ENCODE peak calls at places on chromosome 16, in eight cellular contexts. I, Q, V, K, S, C, O and B are unnamed samples.

GRCh38 chr16:86375841-86376240 is 134.5 kb upstream of the FOXF1 start:
- DNase-seq in I (no peak), V (no peak), O (no peak), S (no peak), Q (no peak), C (no peak), K (no peak), B (no peak)

GRCh38 chr16:79184464-79184863 is 416.1 kb downstream of the MAF start:
- DNase-seq in K (no peak), I (no peak), O (no peak), S (no peak), C (no peak), V (no peak), Q (no peak), B (no peak)

GRCh38 chr16:68356249-68356918 is 45.6 kb downstream of the PRMT7 start:
- DNase-seq in Q (no peak), C (no peak), O (peak), S (peak), K (peak), I (no peak), V (no peak), B (no peak)

GRCh38 chr16:22313141-22313781 is 16.1 kb downstream of the POLR3E start:
- DNase-seq in O (no peak), Q (no peak), I (no peak), S (no peak), C (no peak), K (no peak), V (no peak), B (peak)

GRCh38 chr16:83513006-83513755 is 294.6 kb upstream of the HSBP1 start:
- DNase-seq in C (peak), K (no peak), S (no peak), I (no peak), O (no peak), Q (no peak), V (no peak), B (no peak)

GRCh38 chr16:24075929-24076716 is 180.0 kb upstream of the CACNG3 start:
- DNase-seq in I (no peak), Q (no peak), S (no peak), V (no peak), O (no peak), K (no peak), C (no peak), B (no peak)

GRCh38 chr16:30850246-30850645 is 43.6 kb downstream of the BCL7C start:
- DNase-seq in Q (no peak), O (no peak), S (no peak), V (no peak), I (no peak), C (no peak), K (no peak), B (no peak)

GRCh38 chr16:19119564-19119963 is 5.8 kb downstream of the ITPRIPL2 start:
- DNase-seq in S (no peak), C (peak), V (no peak), K (no peak), O (no peak), Q (no peak), I (no peak), B (no peak)

GRCh38 chr16:9053006-9053601 is 38.3 kb upstream of the HAPSTR1 start:
- DNase-seq in C (peak), S (peak), V (peak), I (peak), Q (peak), K (no peak), O (no peak), B (no peak)

GRCh38 chr16:68732741-68733399 is 4.2 kb upstream of the CDH1 start:
- DNase-seq in C (no peak), S (no peak), V (no peak), O (no peak), Q (no peak), I (no peak), K (no peak), B (no peak)

GRCh38 chr16:85557976-85558589 is 55.0 kb upstream of the GSE1 start:
- DNase-seq in K (peak), S (no peak), C (no peak), I (no peak), V (no peak), Q (no peak), O (peak), B (no peak)

GRCh38 chr16:14418795-14419225 is 211.2 kb downstream of the PARN start:
- DNase-seq in I (peak), V (no peak), K (no peak), Q (peak), S (no peak), O (no peak), C (no peak), B (peak)

GRCh38 chr16:71920658-71921057 is 25.3 kb downstream of the IST1 start:
- DNase-seq in I (no peak), S (no peak), Q (no peak), C (no peak), O (no peak), V (no peak), K (no peak), B (no peak)

GRCh38 chr16:88941933-88942909 is 34.8 kb downstream of the CBFA2T3 start:
- DNase-seq in S (peak), C (no peak), V (peak), I (peak), Q (no peak), O (no peak), K (peak), B (no peak)

GRCh38 chr16:55209626-55210025 is 114.4 kb upstream of the IRX6 start:
- DNase-seq in Q (no peak), C (no peak), V (no peak), O (no peak), K (no peak), I (no peak), S (no peak), B (no peak)

GRCh38 chr16:83392743-83393142 is 415.0 kb upstream of the HSBP1 start:
- DNase-seq in V (no peak), S (peak), I (no peak), O (no peak), K (no peak), Q (no peak), C (no peak), B (peak)

GRCh38 chr16:31718998-31719397 is 154.6 kb upstream of the ZNF267 start:
- DNase-seq in Q (no peak), C (no peak), O (no peak), I (no peak), V (no peak), K (no peak), S (no peak), B (no peak)

GRCh38 chr16:79400462-79401149 is 199.9 kb downstream of the MAF start:
- DNase-seq in I (no peak), Q (no peak), O (peak), S (no peak), C (no peak), V (no peak), K (no peak), B (no peak)

GRCh38 chr16:30054959-30055553 is 10.5 kb upstream of the ALDOA start:
- DNase-seq in O (peak), K (no peak), Q (no peak), I (no peak), S (no peak), C (no peak), V (no peak), B (no peak)

GRCh38 chr16:68764866-68765265 is 27.8 kb downstream of the CDH1 start:
- DNase-seq in Q (no peak), I (no peak), V (no peak), S (no peak), O (no peak), C (no peak), K (no peak), B (no peak)

GRCh38 chr16:58027341-58028167 is 2.0 kb downstream of the MMP15 start:
- DNase-seq in I (peak), C (no peak), O (peak), K (no peak), Q (no peak), S (no peak), V (peak), B (no peak)

GRCh38 chr16:58025351-58026138 is at the start of gene MMP15:
- DNase-seq in I (peak), K (peak), C (peak), Q (peak), S (peak), O (peak), V (peak), B (no peak)

GRCh38 chr16:58026139-58026704 is 668 bp downstream of the MMP15 start:
- DNase-seq in C (peak), K (no peak), Q (peak), O (peak), I (peak), V (peak), S (no peak), B (no peak)

GRCh38 chr16:58028168-58028455 is 2.6 kb downstream of the MMP15 start:
- DNase-seq in Q (no peak), I (no peak), S (no peak), O (no peak), V (no peak), C (no peak), K (no peak), B (no peak)

GRCh38 chr16:58026705-58027340 is 1.3 kb downstream of the MMP15 start:
- DNase-seq in V (no peak), S (no peak), K (no peak), Q (no peak), C (no peak), I (peak), O (peak), B (no peak)
- H3K4me3 ChIP-seq in V (peak), S (peak), K (peak), Q (peak), C (peak), I (peak), O (peak), B (peak)

GRCh38 chr16:80802902-80803301 is 1.5 kb downstream of the CDYL2 start:
- DNase-seq in O (no peak), C (no peak), V (no peak), K (no peak), S (no peak), Q (no peak), I (no peak), B (no peak)
- H3K4me3 ChIP-seq in O (no peak), C (peak), V (no peak), K (no peak), S (no peak), Q (no peak), I (peak), B (peak)

DNA sequence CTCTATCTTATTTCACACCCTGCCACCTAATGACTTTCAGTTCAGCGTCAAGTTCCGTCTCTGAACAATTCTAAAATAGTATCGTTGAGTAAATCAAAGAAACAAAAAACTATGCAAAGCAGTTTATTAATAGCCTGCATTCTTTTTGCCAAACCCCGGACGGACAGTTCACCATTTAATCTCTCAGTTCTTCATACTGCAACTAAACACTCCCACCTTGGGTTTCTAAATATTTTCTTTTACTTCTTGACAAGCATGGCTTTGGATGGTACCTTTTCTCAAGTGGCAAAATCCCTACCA is 1.2 kb downstream of the MYH11 start:
- DNase-seq in S (no peak), V (no peak), I (no peak), C (no peak), Q (no peak), O (no peak), K (no peak), B (no peak)
- H3K4me3 ChIP-seq in S (peak), V (peak), I (peak), C (no peak), Q (peak), O (no peak), K (no peak), B (peak)

DNA sequence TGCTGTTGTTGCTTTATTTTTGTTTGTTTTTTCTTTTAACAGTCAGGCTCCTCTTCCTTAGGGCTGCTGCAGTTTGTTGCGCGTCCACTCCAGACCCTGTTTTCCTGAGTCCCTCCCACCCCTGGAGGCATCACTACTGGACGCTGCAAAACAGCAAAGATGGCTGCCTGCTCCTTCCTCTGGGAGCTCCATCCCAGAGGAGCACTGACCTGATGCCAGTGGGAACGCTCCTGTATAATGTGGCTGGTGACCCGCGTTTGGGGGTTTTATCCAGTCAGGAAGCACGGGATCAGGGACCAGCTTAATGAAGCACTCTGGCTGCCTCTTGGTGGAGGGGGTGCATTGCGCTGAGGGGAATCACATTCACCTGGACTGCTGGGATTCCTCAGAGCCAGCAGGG is 1005.6 kb downstream of the CDH8 start:
- DNase-seq in C (no peak), S (no peak), Q (no peak), K (no peak), O (no peak), V (no peak), I (no peak), B (no peak)
- H3K4me3 ChIP-seq in C (no peak), S (no peak), Q (no peak), K (no peak), O (no peak), V (no peak), I (no peak), B (no peak)

DNA sequence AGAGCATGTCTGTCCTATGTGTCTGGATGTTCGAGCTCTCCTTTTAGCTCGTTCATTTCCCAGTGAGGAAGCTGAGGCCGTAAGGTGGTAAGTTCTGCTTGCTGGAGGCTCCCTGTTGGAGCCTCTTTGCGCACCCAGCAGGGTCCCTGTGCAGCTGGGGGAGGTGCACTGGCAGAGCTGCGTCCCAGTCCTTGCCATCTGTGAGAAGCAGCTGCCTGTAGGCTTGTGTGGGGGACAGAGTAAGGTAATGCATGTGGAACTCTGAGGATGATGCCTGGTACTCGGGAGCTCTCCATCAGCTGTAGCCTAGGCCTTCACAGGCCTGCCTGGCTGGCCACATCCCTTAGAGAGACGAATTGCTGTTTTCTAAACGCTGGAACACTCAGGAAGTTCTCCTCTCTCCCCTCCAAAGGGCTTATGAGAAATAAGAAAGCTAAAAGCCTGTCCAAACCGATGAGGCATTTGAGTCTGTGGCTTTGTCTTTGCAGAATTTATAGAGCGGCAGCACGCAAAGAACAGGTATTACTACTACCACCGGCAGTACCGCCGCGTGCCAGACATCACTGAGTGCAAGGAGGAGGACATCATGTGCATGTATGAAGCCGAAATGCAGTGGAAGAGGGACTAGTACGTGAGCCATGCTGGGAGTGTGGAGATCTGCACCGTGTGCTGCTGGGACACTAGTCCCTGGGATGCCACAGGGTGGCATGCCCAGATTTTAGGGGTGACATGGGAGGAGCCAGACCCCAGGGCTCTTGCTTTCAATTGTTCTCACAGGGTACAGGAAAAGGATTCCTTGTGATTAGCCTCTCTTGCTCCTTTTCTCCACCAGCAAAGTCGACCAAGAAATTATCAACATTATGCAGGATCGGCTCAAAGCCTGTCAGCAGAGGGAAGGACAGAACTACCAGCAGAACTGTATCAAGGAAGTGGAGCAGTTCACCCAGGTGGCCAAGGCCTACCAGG is 1.6 kb downstream of the NDUFB10 start:
- DNase-seq in S (no peak), O (peak), V (no peak), Q (no peak), I (no peak), K (no peak), C (peak), B (no peak)
- H3K4me3 ChIP-seq in S (no peak), O (no peak), V (peak), Q (peak), I (peak), K (peak), C (peak), B (no peak)